ENCODE peak calls at places on chromosomes 11 and 22, in seven cellular contexts. J, S, I, E, F, B and U are unnamed samples.
A peak's percentile ranks its signal among the peaks of the same experiment; 100 is the strongest.

GRCh38 chr11:64770120-64770519 is 8.2 kb downstream of the SF1 start:
- DNase-seq in J (no peak), S (no peak), I (no peak), E (no peak), F (no peak), B (no peak), U (no peak)

GRCh38 chr11:75314771-75315438 is 36.6 kb downstream of the ARRB1 start:
- DNase-seq in J (no peak), S (no peak), I (no peak), E (no peak), F (no peak), B (no peak), U (no peak)

GRCh38 chr11:111303476-111303875 is 5.1 kb downstream of the POU2AF3 start:
- DNase-seq in J (peak; percentile 98), S (no peak), I (no peak), E (no peak), F (no peak), B (peak; percentile 72), U (peak; percentile 28)

GRCh38 chr11:36006556-36006955 is 62.7 kb downstream of the LDLRAD3 start:
- DNase-seq in J (no peak), S (no peak), I (no peak), E (no peak), F (no peak), B (no peak), U (no peak)

GRCh38 chr22:26461188-26461810 is 22.3 kb downstream of the HPS4 start:
- DNase-seq in J (peak; percentile 22), S (peak; percentile 44), I (peak; percentile 18), E (peak; percentile 55), F (peak; percentile 59), B (no peak), U (peak; percentile 78)

GRCh38 chr11:645536-645935 is 8.5 kb downstream of the DRD4 start:
- DNase-seq in J (no peak), S (no peak), I (no peak), E (no peak), F (no peak), B (no peak), U (no peak)

GRCh38 chr11:11960687-11961086 is 47.7 kb downstream of the DKK3 start:
- DNase-seq in J (no peak), S (no peak), I (no peak), E (no peak), F (no peak), B (no peak), U (no peak)

GRCh38 chr11:2156416-2157182 is 4.4 kb downstream of the INS start:
- DNase-seq in J (peak; percentile 79), S (peak; percentile 83), I (peak; percentile 53), E (peak; percentile 48), F (peak; percentile 82), B (no peak), U (peak; percentile 88)

GRCh38 chr11:40219401-40219800 is 1240.1 kb downstream of the LRRC4C start:
- DNase-seq in J (no peak), S (no peak), I (no peak), E (peak; percentile 37), F (no peak), B (no peak), U (no peak)

GRCh38 chr11:118820412-118821357 is 29.7 kb upstream of the DDX6 start:
- DNase-seq in J (peak; percentile 90), S (peak; percentile 51), I (peak; percentile 42), E (no peak), F (peak; percentile 83), B (no peak), U (peak; percentile 11)

GRCh38 chr11:64767344-64768299 is 7.8 kb upstream of the PYGM start:
- DNase-seq in J (peak; percentile 81), S (no peak), I (peak; percentile 75), E (peak; percentile 74), F (peak; percentile 50), B (no peak), U (peak; percentile 79)

GRCh38 chr22:28021998-28022660 is 103.1 kb upstream of the PITPNB start:
- DNase-seq in J (no peak), S (no peak), I (no peak), E (no peak), F (no peak), B (no peak), U (no peak)

GRCh38 chr11:34824425-34824824 is 91.8 kb downstream of the APIP start:
- DNase-seq in J (no peak), S (no peak), I (no peak), E (no peak), F (no peak), B (no peak), U (no peak)

GRCh38 chr11:35785287-35786167 is 123.0 kb downstream of the TRIM44 start:
- DNase-seq in J (no peak), S (no peak), I (no peak), E (no peak), F (peak; percentile 21), B (no peak), U (no peak)

GRCh38 chr11:75563978-75564552 is 2.0 kb downstream of the SERPINH1 start:
- DNase-seq in J (no peak), S (no peak), I (no peak), E (peak; percentile 90), F (no peak), B (no peak), U (peak; percentile 90)

GRCh38 chr11:126282361-126282741 is 542 bp upstream of the TIRAP start:
- DNase-seq in J (peak; percentile 43), S (no peak), I (peak; percentile 39), E (peak; percentile 38), F (no peak), B (peak; percentile 10), U (peak; percentile 69)

GRCh38 chr11:61839742-61840141 is 11.6 kb downstream of the FADS2 start:
- DNase-seq in J (no peak), S (no peak), I (no peak), E (no peak), F (no peak), B (no peak), U (no peak)

GRCh38 chr11:67071420-67072284 is 15.0 kb downstream of the RHOD start:
- DNase-seq in J (peak; percentile 75), S (peak; percentile 90), I (peak; percentile 80), E (peak; percentile 70), F (peak; percentile 92), B (peak; percentile 55), U (peak; percentile 86)

GRCh38 chr22:47200273-47201051 is 438.0 kb downstream of the TBC1D22A start:
- DNase-seq in J (no peak), S (no peak), I (no peak), E (no peak), F (no peak), B (no peak), U (no peak)

GRCh38 chr11:67483901-67484665 is 1.3 kb downstream of the AIP start:
- DNase-seq in J (no peak), S (no peak), I (peak; percentile 57), E (no peak), F (no peak), B (no peak), U (no peak)

GRCh38 chr11:44229003-44229570 is 80.9 kb downstream of the ALX4 start:
- DNase-seq in J (peak; percentile 16), S (no peak), I (no peak), E (no peak), F (no peak), B (no peak), U (no peak)

GRCh38 chr11:126284829-126285228 is 1.9 kb downstream of the TIRAP start:
- DNase-seq in J (peak; percentile 60), S (no peak), I (peak; percentile 85), E (peak; percentile 98), F (peak; percentile 66), B (peak; percentile 26), U (peak; percentile 69)

GRCh38 chr11:124837491-124837856 is 27.8 kb upstream of the ROBO3 start:
- DNase-seq in J (peak; percentile 91), S (no peak), I (no peak), E (peak; percentile 91), F (peak; percentile 44), B (peak; percentile 28), U (peak; percentile 77)

GRCh38 chr11:45148276-45148675 is 1.8 kb downstream of the PRDM11 start:
- DNase-seq in J (no peak), S (no peak), I (no peak), E (no peak), F (no peak), B (no peak), U (no peak)

GRCh38 chr11:122146475-122146874 is 30.5 kb upstream of the BLID start:
- DNase-seq in J (no peak), S (no peak), I (no peak), E (no peak), F (no peak), B (no peak), U (no peak)

GRCh38 chr11:75524576-75525432 is 937 bp downstream of the GDPD5 start:
- DNase-seq in J (no peak), S (no peak), I (peak; percentile 43), E (no peak), F (no peak), B (no peak), U (no peak)

GRCh38 chr11:110778351-110778750 is 66.1 kb upstream of the ARHGAP20 start:
- DNase-seq in J (peak; percentile 74), S (no peak), I (no peak), E (peak; percentile 17), F (no peak), B (no peak), U (no peak)

GRCh38 chr11:95104916-95105315 is 15.3 kb downstream of the ENDOD1 start:
- DNase-seq in J (no peak), S (no peak), I (no peak), E (no peak), F (no peak), B (no peak), U (no peak)

GRCh38 chr11:7651140-7651551 is 22.2 kb downstream of the CYB5R2 start:
- DNase-seq in J (peak; percentile 55), S (no peak), I (no peak), E (no peak), F (no peak), B (no peak), U (no peak)

GRCh38 chr11:124207102-124207792 is 24.1 kb downstream of the OR10D3 start:
- DNase-seq in J (no peak), S (no peak), I (no peak), E (no peak), F (no peak), B (no peak), U (no peak)

GRCh38 chr11:2450321-2451041 is 5.7 kb downstream of the KCNQ1 start:
- DNase-seq in J (no peak), S (no peak), I (no peak), E (no peak), F (no peak), B (no peak), U (no peak)

GRCh38 chr22:31119026-31119717 is 3.6 kb upstream of the INPP5J start:
- DNase-seq in J (no peak), S (no peak), I (no peak), E (no peak), F (no peak), B (no peak), U (no peak)